ENCODE peak calls at places on chromosomes 12 and 14, in five cellular contexts. One of them, this sample, is unnamed.

GRCh38 chr14:67571275-67571990 is 28.6 kb downstream of the PIGH start:
- DNase-seq in colonic mucosa: peak; percentile 71
- DNase-seq in spleen: peak; percentile 86
- DNase-seq in naive thymus-derived CD8-positive, alpha-beta T cell: peak; percentile 73
- DNase-seq in GM18507: peak; percentile 54
- DNase-seq in this sample: peak; percentile 86

GRCh38 chr14:33465952-33466700 is 484.7 kb downstream of the EGLN3 start:
- DNase-seq in spleen: no peak
- DNase-seq in naive thymus-derived CD8-positive, alpha-beta T cell: no peak
- DNase-seq in colonic mucosa: no peak
- DNase-seq in GM18507: no peak
- DNase-seq in this sample: no peak

GRCh38 chr12:53062977-53063707 is 13.3 kb downstream of the TNS2 start:
- DNase-seq in colonic mucosa: peak; percentile 20
- DNase-seq in spleen: peak; percentile 74
- DNase-seq in GM18507: no peak
- DNase-seq in naive thymus-derived CD8-positive, alpha-beta T cell: no peak
- DNase-seq in this sample: no peak

GRCh38 chr14:65346895-65347294 is 65.6 kb upstream of the FUT8 start:
- DNase-seq in naive thymus-derived CD8-positive, alpha-beta T cell: no peak
- DNase-seq in colonic mucosa: no peak
- DNase-seq in spleen: no peak
- DNase-seq in GM18507: no peak
- DNase-seq in this sample: no peak

GRCh38 chr12:131076791-131077747 is 123.4 kb downstream of the ADGRD1 start:
- DNase-seq in spleen: no peak
- DNase-seq in GM18507: no peak
- DNase-seq in naive thymus-derived CD8-positive, alpha-beta T cell: no peak
- DNase-seq in colonic mucosa: no peak
- DNase-seq in this sample: no peak

GRCh38 chr12:82665142-82665923 is 21.4 kb upstream of the TMTC2 start:
- DNase-seq in colonic mucosa: no peak
- DNase-seq in spleen: no peak
- DNase-seq in naive thymus-derived CD8-positive, alpha-beta T cell: no peak
- DNase-seq in GM18507: no peak
- DNase-seq in this sample: no peak

GRCh38 chr12:104823985-104824441 is 134.1 kb downstream of the SLC41A2 start:
- DNase-seq in naive thymus-derived CD8-positive, alpha-beta T cell: no peak
- DNase-seq in GM18507: no peak
- DNase-seq in spleen: peak; percentile 78
- DNase-seq in colonic mucosa: no peak
- DNase-seq in this sample: no peak

GRCh38 chr14:76926521-76927251 is 100.5 kb downstream of the LRRC74A start:
- DNase-seq in naive thymus-derived CD8-positive, alpha-beta T cell: peak; percentile 71
- DNase-seq in spleen: no peak
- DNase-seq in colonic mucosa: no peak
- DNase-seq in GM18507: no peak
- DNase-seq in this sample: peak; percentile 83

GRCh38 chr12:96398422-96399080 is 1.7 kb downstream of the CDK17 start:
- DNase-seq in colonic mucosa: no peak
- DNase-seq in spleen: no peak
- DNase-seq in GM18507: no peak
- DNase-seq in naive thymus-derived CD8-positive, alpha-beta T cell: peak; percentile 17
- DNase-seq in this sample: no peak

GRCh38 chr12:2284857-2285256 is 232.1 kb downstream of the CACNA1C start:
- DNase-seq in GM18507: peak; percentile 20
- DNase-seq in spleen: peak; percentile 86
- DNase-seq in naive thymus-derived CD8-positive, alpha-beta T cell: peak; percentile 18
- DNase-seq in colonic mucosa: peak; percentile 79
- DNase-seq in this sample: peak; percentile 83

GRCh38 chr12:16599081-16599480 is 6.9 kb downstream of the LMO3 start:
- DNase-seq in colonic mucosa: no peak
- DNase-seq in naive thymus-derived CD8-positive, alpha-beta T cell: no peak
- DNase-seq in spleen: no peak
- DNase-seq in GM18507: no peak
- DNase-seq in this sample: no peak

This sample was measured in GM03348.